ENCODE peak calls at places on chromosomes 12 and 14, in ten cellular contexts. One of them, this sample, is unnamed.

GRCh38 chr12:64798165-64798564 is 26.3 kb upstream of the TBC1D30 start:
- DNase-seq in T-helper 9 cell: no peak
- DNase-seq in fibroblast of lung: no peak
- DNase-seq in dermis microvascular lymphatic vessel endothelial cell: no peak
- DNase-seq in left colon: no peak
- DNase-seq in HuH-7: no peak
- DNase-seq in activated CD4-positive, alpha-beta T cell treated with anti-CD3 and anti-CD28 coated beads, Interleukin-2, amount 50 U/mL, for 4 hours: no peak
- DNase-seq in HEK293T: no peak
- DNase-seq in NCI-H1092 treated with DMSO at 0.1 percent for 48 hours: no peak
- DNase-seq in progenitor cell of endocrine pancreas: no peak
- DNase-seq in this sample: no peak

GRCh38 chr12:1369460-1369859 is 224.9 kb downstream of the FBXL14 start:
- DNase-seq in T-helper 9 cell: no peak
- DNase-seq in fibroblast of lung: no peak
- DNase-seq in dermis microvascular lymphatic vessel endothelial cell: peak
- DNase-seq in left colon: no peak
- DNase-seq in HuH-7: no peak
- DNase-seq in activated CD4-positive, alpha-beta T cell treated with anti-CD3 and anti-CD28 coated beads, Interleukin-2, amount 50 U/mL, for 4 hours: no peak
- DNase-seq in HEK293T: no peak
- DNase-seq in NCI-H1092 treated with DMSO at 0.1 percent for 48 hours: no peak
- DNase-seq in progenitor cell of endocrine pancreas: no peak
- DNase-seq in this sample: no peak

GRCh38 chr12:25058619-25059018 is 109.7 kb upstream of the BCAT1 start:
- DNase-seq in T-helper 9 cell: no peak
- DNase-seq in fibroblast of lung: no peak
- DNase-seq in dermis microvascular lymphatic vessel endothelial cell: no peak
- DNase-seq in left colon: no peak
- DNase-seq in HuH-7: no peak
- DNase-seq in activated CD4-positive, alpha-beta T cell treated with anti-CD3 and anti-CD28 coated beads, Interleukin-2, amount 50 U/mL, for 4 hours: no peak
- DNase-seq in HEK293T: no peak
- DNase-seq in NCI-H1092 treated with DMSO at 0.1 percent for 48 hours: no peak
- DNase-seq in progenitor cell of endocrine pancreas: no peak
- DNase-seq in this sample: no peak

GRCh38 chr12:18859400-18859799 is 121.5 kb downstream of the CAPZA3 start:
- DNase-seq in T-helper 9 cell: no peak
- DNase-seq in fibroblast of lung: no peak
- DNase-seq in dermis microvascular lymphatic vessel endothelial cell: no peak
- DNase-seq in left colon: no peak
- DNase-seq in HuH-7: no peak
- DNase-seq in activated CD4-positive, alpha-beta T cell treated with anti-CD3 and anti-CD28 coated beads, Interleukin-2, amount 50 U/mL, for 4 hours: no peak
- DNase-seq in HEK293T: no peak
- DNase-seq in NCI-H1092 treated with DMSO at 0.1 percent for 48 hours: no peak
- DNase-seq in progenitor cell of endocrine pancreas: no peak
- DNase-seq in this sample: no peak

GRCh38 chr12:98373982-98374381 is 141.4 kb upstream of the TMPO start:
- DNase-seq in T-helper 9 cell: no peak
- DNase-seq in fibroblast of lung: no peak
- DNase-seq in dermis microvascular lymphatic vessel endothelial cell: peak
- DNase-seq in left colon: no peak
- DNase-seq in HuH-7: no peak
- DNase-seq in activated CD4-positive, alpha-beta T cell treated with anti-CD3 and anti-CD28 coated beads, Interleukin-2, amount 50 U/mL, for 4 hours: no peak
- DNase-seq in HEK293T: peak
- DNase-seq in NCI-H1092 treated with DMSO at 0.1 percent for 48 hours: peak
- DNase-seq in progenitor cell of endocrine pancreas: no peak
- DNase-seq in this sample: peak

GRCh38 chr12:107359382-107359781 is 266.0 kb upstream of the CRY1 start:
- DNase-seq in T-helper 9 cell: no peak
- DNase-seq in fibroblast of lung: no peak
- DNase-seq in dermis microvascular lymphatic vessel endothelial cell: no peak
- DNase-seq in left colon: no peak
- DNase-seq in HuH-7: no peak
- DNase-seq in activated CD4-positive, alpha-beta T cell treated with anti-CD3 and anti-CD28 coated beads, Interleukin-2, amount 50 U/mL, for 4 hours: no peak
- DNase-seq in HEK293T: no peak
- DNase-seq in NCI-H1092 treated with DMSO at 0.1 percent for 48 hours: no peak
- DNase-seq in progenitor cell of endocrine pancreas: no peak
- DNase-seq in this sample: peak

GRCh38 chr14:63443988-63444387 is 99.2 kb downstream of the PPP2R5E start:
- DNase-seq in T-helper 9 cell: no peak
- DNase-seq in fibroblast of lung: peak
- DNase-seq in dermis microvascular lymphatic vessel endothelial cell: no peak
- DNase-seq in left colon: no peak
- DNase-seq in HuH-7: no peak
- DNase-seq in activated CD4-positive, alpha-beta T cell treated with anti-CD3 and anti-CD28 coated beads, Interleukin-2, amount 50 U/mL, for 4 hours: no peak
- DNase-seq in HEK293T: no peak
- DNase-seq in NCI-H1092 treated with DMSO at 0.1 percent for 48 hours: no peak
- DNase-seq in progenitor cell of endocrine pancreas: no peak
- DNase-seq in this sample: no peak

GRCh38 chr12:84842406-84843013 is 70.1 kb downstream of the SLC6A15 start:
- DNase-seq in T-helper 9 cell: no peak
- DNase-seq in fibroblast of lung: peak
- DNase-seq in dermis microvascular lymphatic vessel endothelial cell: peak
- DNase-seq in left colon: no peak
- DNase-seq in HuH-7: peak
- DNase-seq in activated CD4-positive, alpha-beta T cell treated with anti-CD3 and anti-CD28 coated beads, Interleukin-2, amount 50 U/mL, for 4 hours: no peak
- DNase-seq in HEK293T: peak
- DNase-seq in NCI-H1092 treated with DMSO at 0.1 percent for 48 hours: peak
- DNase-seq in progenitor cell of endocrine pancreas: no peak
- DNase-seq in this sample: peak

GRCh38 chr12:31444801-31445200 is 118.9 kb upstream of the SINHCAF start:
- DNase-seq in T-helper 9 cell: no peak
- DNase-seq in fibroblast of lung: no peak
- DNase-seq in dermis microvascular lymphatic vessel endothelial cell: no peak
- DNase-seq in left colon: no peak
- DNase-seq in HuH-7: no peak
- DNase-seq in activated CD4-positive, alpha-beta T cell treated with anti-CD3 and anti-CD28 coated beads, Interleukin-2, amount 50 U/mL, for 4 hours: no peak
- DNase-seq in HEK293T: no peak
- DNase-seq in NCI-H1092 treated with DMSO at 0.1 percent for 48 hours: no peak
- DNase-seq in progenitor cell of endocrine pancreas: no peak
- DNase-seq in this sample: no peak

This sample was measured in GM23248.